ENCODE peak calls at places on chromosomes 12 and 14, in six cellular contexts. U, I, W, V, N and F are unnamed samples.
A peak's percentile ranks its signal among the peaks of the same experiment; 100 is the strongest.

GRCh38 chr14:95426116-95426475 is 90.4 kb downstream of the SYNE3 start:
- DNase-seq in U (no peak), I (no peak), W (no peak), V (no peak), N (no peak), F (no peak)

GRCh38 chr12:65643595-65644386 is 180.5 kb upstream of the HMGA2 start:
- DNase-seq in U (no peak), I (no peak), W (no peak), V (no peak), N (no peak), F (no peak)

GRCh38 chr12:47896633-47897032 is 8.2 kb downstream of the VDR start:
- DNase-seq in U (no peak), I (no peak), W (no peak), V (no peak), N (no peak), F (peak; percentile 24)

GRCh38 chr12:50187084-50187900 is 20.1 kb upstream of the CERS5 start:
- DNase-seq in U (no peak), I (no peak), W (peak; percentile 47), V (no peak), N (no peak), F (no peak)

GRCh38 chr14:102417118-102417517 is 54.4 kb downstream of the TECPR2 start:
- DNase-seq in U (no peak), I (no peak), W (no peak), V (no peak), N (no peak), F (no peak)

GRCh38 chr14:80946187-80946586 is 4.6 kb upstream of the CEP128 start:
- DNase-seq in U (no peak), I (no peak), W (no peak), V (no peak), N (no peak), F (no peak)

GRCh38 chr12:46153267-46153872 is 115.5 kb downstream of the SLC38A1 start:
- DNase-seq in U (peak; percentile 18), I (no peak), W (no peak), V (no peak), N (peak; percentile 7), F (no peak)

GRCh38 chr12:101604132-101604531 is 9.4 kb downstream of the MYBPC1 start:
- DNase-seq in U (no peak), I (no peak), W (peak; percentile 7), V (no peak), N (peak; percentile 94), F (no peak)

GRCh38 chr12:57112492-57113294 is 1.5 kb upstream of the STAT6 start:
- DNase-seq in U (no peak), I (no peak), W (no peak), V (no peak), N (no peak), F (no peak)

GRCh38 chr14:97848351-97848980 is 1051.3 kb downstream of the VRK1 start:
- DNase-seq in U (no peak), I (peak; percentile 51), W (no peak), V (no peak), N (no peak), F (no peak)

GRCh38 chr14:60204104-60204842 is 39.1 kb upstream of the DHRS7 start:
- DNase-seq in U (no peak), I (no peak), W (peak; percentile 90), V (no peak), N (no peak), F (no peak)

GRCh38 chr14:60349663-60350365 is 100.8 kb downstream of the PPM1A start:
- DNase-seq in U (peak; percentile 39), I (peak; percentile 57), W (no peak), V (peak; percentile 32), N (peak; percentile 21), F (peak; percentile 22)

GRCh38 chr12:55019784-55020183 is at the start of gene NEUROD4:
- DNase-seq in U (peak; percentile 12), I (peak; percentile 80), W (no peak), V (peak; percentile 52), N (peak; percentile 30), F (peak; percentile 92)

GRCh38 chr12:68001486-68002466 is 12.5 kb downstream of the IFNG-AS1 start:
- DNase-seq in U (no peak), I (no peak), W (no peak), V (peak; percentile 11), N (no peak), F (no peak)

GRCh38 chr12:57603323-57603722 is 1.3 kb upstream of the DTX3 start:
- DNase-seq in U (no peak), I (no peak), W (no peak), V (no peak), N (no peak), F (no peak)

GRCh38 chr14:69153848-69154208 is 909 bp upstream of the DCAF5 start:
- DNase-seq in U (no peak), I (no peak), W (no peak), V (no peak), N (peak; percentile 9), F (no peak)

GRCh38 chr14:96304956-96305355 is 48.9 kb downstream of the BDKRB1 start:
- DNase-seq in U (peak; percentile 4), I (peak; percentile 66), W (no peak), V (no peak), N (no peak), F (peak; percentile 68)

GRCh38 chr12:2337031-2338010 is 284.5 kb downstream of the CACNA1C start:
- DNase-seq in U (no peak), I (no peak), W (no peak), V (no peak), N (no peak), F (no peak)

GRCh38 chr14:73640796-73641195 is 4.0 kb upstream of the DNAL1 start:
- DNase-seq in U (no peak), I (no peak), W (no peak), V (no peak), N (no peak), F (no peak)

DNA sequence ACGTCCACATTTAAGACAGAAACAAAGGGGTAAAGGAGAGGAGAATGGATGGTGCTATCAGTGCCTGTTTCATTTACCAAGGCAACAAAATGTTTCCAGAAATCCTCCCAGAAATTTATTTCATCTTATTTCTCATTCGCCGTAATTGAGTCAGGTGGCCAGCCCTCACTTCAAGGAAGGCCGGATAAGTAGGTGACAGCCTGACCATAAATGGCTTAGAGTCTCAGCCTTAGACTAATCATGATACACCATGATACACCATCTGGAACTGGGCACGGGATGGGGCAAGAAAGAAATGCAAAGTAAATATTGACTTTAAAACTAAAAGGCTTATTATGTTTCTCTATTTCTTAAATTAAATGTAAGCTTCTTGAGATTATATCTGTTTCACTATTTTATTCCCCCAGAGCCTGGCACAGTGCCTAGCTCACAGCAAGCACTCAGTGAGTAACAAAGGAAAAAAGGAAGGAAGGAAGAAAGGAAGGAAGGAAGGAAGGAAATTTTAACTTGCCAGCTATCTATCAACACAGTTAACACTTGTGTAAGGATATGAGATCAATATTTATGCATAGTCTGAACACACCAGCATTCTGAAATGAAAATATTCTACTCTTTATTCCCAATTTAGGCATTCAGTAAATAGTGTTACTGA is 106.1 kb upstream of the FSCB start:
- DNase-seq in U (no peak), I (no peak), W (no peak), V (no peak), N (no peak), F (no peak)
- TF ChIP-seq ATF3 in U (no peak), I (no peak), W (no peak), V (no peak), N (no peak), F (no peak)

DNA sequence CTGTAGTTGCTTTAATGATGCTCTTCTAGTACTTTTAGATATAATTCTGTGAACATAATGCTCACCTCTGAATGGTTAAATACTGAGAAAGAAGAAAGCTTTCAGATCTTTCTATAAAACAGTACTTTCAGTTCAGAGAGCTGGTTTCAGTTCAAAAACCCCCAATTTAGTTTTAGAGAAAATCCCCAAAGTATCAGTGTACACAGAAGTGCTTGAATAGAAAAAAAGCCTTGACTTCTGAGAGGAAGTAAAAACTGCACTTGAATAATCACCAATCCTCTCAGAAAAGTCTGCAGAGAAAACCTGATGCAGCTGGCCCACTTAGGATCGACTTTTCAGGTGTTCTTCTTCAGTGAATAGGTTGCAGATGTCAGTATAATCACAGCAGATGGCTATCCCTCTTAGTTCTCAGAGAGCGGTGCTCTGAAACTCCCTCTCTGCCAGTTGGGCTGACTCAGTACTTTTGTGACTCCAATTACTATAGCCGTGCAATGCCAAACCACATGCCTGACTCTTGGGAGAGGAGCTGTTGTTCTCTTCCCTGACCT is 616.3 kb downstream of the LRFN5 start:
- DNase-seq in U (no peak), I (no peak), W (peak; percentile 67), V (no peak), N (no peak), F (no peak)
- TF ChIP-seq ATF3 in U (no peak), I (no peak), W (no peak), V (no peak), N (no peak), F (no peak)

DNA sequence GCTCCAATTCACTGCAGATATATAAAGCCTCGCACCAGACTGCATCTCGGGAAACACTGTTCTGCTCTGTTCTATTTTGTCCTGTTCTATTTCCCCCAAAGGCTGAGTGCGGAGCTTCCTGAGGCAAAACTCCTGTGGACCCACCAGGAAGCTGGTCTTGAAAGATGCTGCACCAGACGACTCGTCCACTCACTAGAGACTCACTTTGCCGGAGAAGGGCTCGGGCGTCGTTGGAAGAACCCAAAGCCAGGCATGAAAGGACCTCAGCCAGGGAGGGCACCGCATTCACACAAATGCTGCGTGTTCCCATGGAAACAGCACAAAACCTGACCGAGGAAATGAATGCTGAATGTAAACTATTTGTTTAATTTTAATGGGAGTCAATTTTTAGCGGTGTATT is 331.1 kb upstream of the SFSWAP start:
- DNase-seq in U (no peak), I (peak; percentile 43), W (no peak), V (no peak), N (no peak), F (no peak)
- TF ChIP-seq ATF3 in U (no peak), I (no peak), W (no peak), V (no peak), N (no peak), F (no peak)

GRCh38 chr14:67572608-67573007 is 27.5 kb downstream of the PIGH start:
- DNase-seq in U (no peak), I (no peak), W (no peak), V (no peak), N (no peak), F (no peak)
- TF ChIP-seq ATF3 in U (no peak), I (no peak), W (no peak), V (no peak), N (no peak), F (no peak)

GRCh38 chr12:3803865-3804472 is 51.1 kb upstream of the CRACR2A start:
- DNase-seq in U (peak; percentile 64), I (peak; percentile 79), W (peak; percentile 23), V (peak; percentile 53), N (peak; percentile 59), F (peak; percentile 80)
- TF ChIP-seq ATF3 in U (no peak), I (no peak), W (no peak), V (no peak), N (no peak), F (no peak)

DNA sequence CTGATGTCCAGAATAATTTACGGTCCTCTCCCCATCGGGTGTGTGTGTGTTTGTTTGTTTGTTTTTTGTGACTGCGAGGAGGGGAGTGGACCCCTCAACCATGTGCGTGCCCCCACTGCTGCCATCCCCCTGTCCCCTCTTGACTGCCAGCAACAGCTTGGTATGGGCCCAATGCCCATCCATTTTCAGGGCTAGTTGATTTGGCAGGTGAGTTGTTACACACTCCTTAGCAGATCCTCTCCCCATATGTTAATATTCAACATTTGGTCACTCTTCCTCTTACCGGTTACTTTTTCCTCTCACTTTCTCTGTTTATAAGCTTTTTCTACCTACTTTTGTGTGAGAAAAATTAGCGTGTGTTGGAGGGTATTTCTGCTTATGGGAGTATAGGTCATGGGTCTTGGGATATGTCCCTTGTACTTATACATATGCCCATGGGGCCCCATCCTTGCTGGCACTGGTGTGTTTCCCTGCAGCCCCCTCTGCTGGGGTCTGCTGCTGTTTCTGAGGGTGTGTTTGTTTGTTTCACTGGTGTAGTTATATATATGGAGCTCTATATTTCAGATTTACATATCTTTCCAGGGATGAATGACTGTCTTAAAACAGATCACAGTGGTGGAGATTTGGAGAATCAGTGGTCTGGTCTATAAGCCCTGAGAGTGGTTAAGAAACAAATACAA is 33.8 kb downstream of the ZFHX2 start:
- DNase-seq in U (no peak), I (no peak), W (no peak), V (no peak), N (no peak), F (no peak)
- TF ChIP-seq ATF3 in U (no peak), I (no peak), W (no peak), V (no peak), N (no peak), F (no peak)